ENCODE peak calls at places on chromosome 1, in eight cellular contexts. M, O, J, Z, Q, N, B and D are unnamed samples.
A peak's percentile ranks its signal among the peaks of the same experiment; 100 is the strongest.

GRCh38 chr1:27535386-27535785 is 45.4 kb upstream of the WASF2 start:
- DNase-seq in M (no peak), O (no peak), J (no peak), Z (no peak), Q (no peak), N (no peak), B (no peak), D (peak; percentile 53)

GRCh38 chr1:40258445-40258769 is 371 bp downstream of the ZMPSTE24 start:
- DNase-seq in M (no peak), O (no peak), J (no peak), Z (no peak), Q (no peak), N (no peak), B (no peak), D (no peak)

GRCh38 chr1:45172015-45172414 is 34.4 kb downstream of the ZSWIM5 start:
- DNase-seq in M (no peak), O (no peak), J (no peak), Z (no peak), Q (no peak), N (no peak), B (peak; percentile 73), D (no peak)

GRCh38 chr1:82319526-82319925 is 518.8 kb downstream of the ADGRL2 start:
- DNase-seq in M (no peak), O (no peak), J (no peak), Z (no peak), Q (no peak), N (no peak), B (no peak), D (no peak)

GRCh38 chr1:241817331-241817792 is 30.6 kb upstream of the EXO1 start:
- DNase-seq in M (no peak), O (no peak), J (no peak), Z (no peak), Q (no peak), N (no peak), B (no peak), D (no peak)

GRCh38 chr1:54137532-54138061 is 15.2 kb downstream of the CDCP2 start:
- DNase-seq in M (peak; percentile 25), O (no peak), J (peak; percentile 69), Z (no peak), Q (no peak), N (no peak), B (no peak), D (no peak)

GRCh38 chr1:30677471-30677870 is 45.9 kb downstream of the MATN1 start:
- DNase-seq in M (no peak), O (no peak), J (no peak), Z (no peak), Q (peak; percentile 28), N (no peak), B (no peak), D (no peak)

GRCh38 chr1:119595606-119596005 is 52.5 kb downstream of the ZNF697 start:
- DNase-seq in M (no peak), O (no peak), J (no peak), Z (no peak), Q (no peak), N (no peak), B (no peak), D (no peak)

GRCh38 chr1:109630081-109630880 is 10.6 kb downstream of the AMPD2 start:
- DNase-seq in M (no peak), O (no peak), J (peak; percentile 45), Z (no peak), Q (peak; percentile 43), N (no peak), B (no peak), D (peak; percentile 48)

GRCh38 chr1:157359309-157360020 is 192.8 kb downstream of the FCRL5 start:
- DNase-seq in M (no peak), O (no peak), J (no peak), Z (no peak), Q (no peak), N (no peak), B (peak; percentile 12), D (no peak)

DNA sequence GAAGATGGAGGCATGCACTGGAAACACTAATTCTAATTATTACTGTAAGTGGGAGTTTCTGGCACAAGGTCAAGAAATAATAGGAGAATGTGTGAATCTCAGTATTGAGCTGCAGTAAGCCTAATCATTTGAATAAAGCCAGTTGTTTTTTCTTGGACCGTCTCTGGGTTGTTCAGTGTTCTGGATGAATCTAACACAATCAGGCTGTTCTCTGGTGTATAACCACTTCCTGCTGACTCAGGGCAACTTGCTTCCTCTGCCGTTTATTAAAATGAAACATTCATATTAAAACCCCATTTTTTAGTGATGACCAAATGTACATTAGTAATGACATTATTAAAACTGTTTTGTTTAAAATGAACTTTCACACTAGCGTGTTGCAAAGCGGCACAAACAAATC is 273.1 kb upstream of the SNX7 start:
- DNase-seq in M (peak; percentile 10), O (no peak), J (no peak), Z (no peak), Q (no peak), N (no peak), B (peak; percentile 51), D (no peak)
- TF ChIP-seq POLR2A in M (no peak), O (no peak), J (no peak), Z (no peak), Q (no peak), N (no peak), B (no peak), D (no peak)

GRCh38 chr1:110963666-110964399 is at the start of gene LRIF1:
- DNase-seq in M (peak; percentile 100), O (peak; percentile 98), J (peak; percentile 100), Z (peak; percentile 99), Q (peak; percentile 100), N (peak; percentile 100), B (peak; percentile 99), D (peak; percentile 100)
- TF ChIP-seq POLR2A in M (peak; percentile 94), O (peak; percentile 89), J (peak; percentile 93), Z (peak; percentile 84), Q (peak; percentile 95), N (peak; percentile 91), B (peak; percentile 98), D (peak; percentile 99)

GRCh38 chr1:116373451-116374339 is 651 bp downstream of the ATP1A1 start:
- DNase-seq in M (peak; percentile 69), O (peak; percentile 50), J (peak; percentile 76), Z (peak; percentile 78), Q (peak; percentile 84), N (peak; percentile 78), B (peak; percentile 75), D (peak; percentile 84)

GRCh38 chr1:116372651-116373444 is at the start of gene ATP1A1:
- DNase-seq in M (peak; percentile 98), O (peak; percentile 95), J (peak; percentile 100), Z (peak; percentile 98), Q (peak; percentile 99), N (peak; percentile 99), B (peak; percentile 94), D (peak; percentile 97)

GRCh38 chr1:116375165-116375883 is 2.3 kb downstream of the ATP1A1 start:
- DNase-seq in M (no peak), O (no peak), J (no peak), Z (no peak), Q (no peak), N (no peak), B (no peak), D (peak; percentile 27)

GRCh38 chr1:116375884-116376733 is 3.1 kb downstream of the ATP1A1 start:
- DNase-seq in M (peak; percentile 55), O (peak; percentile 47), J (peak; percentile 71), Z (peak; percentile 77), Q (peak; percentile 75), N (peak; percentile 83), B (peak; percentile 24), D (peak; percentile 35)

GRCh38 chr1:116374340-116375164 is 1.5 kb downstream of the ATP1A1 start:
- DNase-seq in M (no peak), O (no peak), J (no peak), Z (no peak), Q (no peak), N (no peak), B (peak; percentile 13), D (peak; percentile 31)
- TF ChIP-seq POLR2A in M (no peak), O (no peak), J (no peak), Z (no peak), Q (no peak), N (no peak), B (no peak), D (no peak)

GRCh38 chr1:58966917-58967733 is 183.3 kb upstream of the JUN start:
- DNase-seq in M (no peak), O (no peak), J (no peak), Z (no peak), Q (no peak), N (no peak), B (no peak), D (no peak)

GRCh38 chr1:58975888-58976287 is 192.0 kb upstream of the JUN start:
- DNase-seq in M (no peak), O (no peak), J (no peak), Z (no peak), Q (no peak), N (no peak), B (peak; percentile 39), D (no peak)

GRCh38 chr1:58976294-58976693 is 192.4 kb upstream of the JUN start:
- DNase-seq in M (no peak), O (no peak), J (no peak), Z (no peak), Q (no peak), N (peak; percentile 73), B (no peak), D (no peak)

GRCh38 chr1:58968360-58968952 is 184.6 kb upstream of the JUN start:
- DNase-seq in M (peak; percentile 92), O (peak; percentile 62), J (peak; percentile 86), Z (peak; percentile 70), Q (peak; percentile 84), N (peak; percentile 87), B (no peak), D (no peak)

GRCh38 chr1:58971629-58972140 is 187.8 kb upstream of the JUN start:
- DNase-seq in M (peak; percentile 91), O (no peak), J (no peak), Z (no peak), Q (no peak), N (peak; percentile 32), B (no peak), D (peak; percentile 15)
- TF ChIP-seq POLR2A in M (no peak), O (no peak), J (no peak), Z (no peak), Q (peak; percentile 15), N (no peak), B (no peak), D (no peak)

GRCh38 chr1:153168686-153169085 is 18.0 kb upstream of the SPRR2G start:
- DNase-seq in M (no peak), O (no peak), J (no peak), Z (no peak), Q (no peak), N (no peak), B (no peak), D (no peak)
- TF ChIP-seq POLR2A in M (no peak), O (no peak), J (no peak), Z (no peak), Q (no peak), N (no peak), B (no peak), D (no peak)